ENCODE peak calls at places on chromosomes 2 and 18, in four cellular contexts. X is lower lobe of right lung; K is effector memory CD4-positive, alpha-beta T cell; Q is colonic mucosa. M is an unnamed sample. For H3K27me3, the result is how much of the 10 kb centered on the place peaks cover.

GRCh38 chr18:70329076-70329475 is 40.2 kb downstream of the SOCS6 start:
- DNase-seq in K (no peak), Q (no peak), X (no peak), M (no peak)

GRCh38 chr2:104638795-104639194 is 215.1 kb upstream of the POU3F3 start:
- DNase-seq in K (no peak), X (no peak), Q (no peak), M (no peak)

GRCh38 chr2:3526871-3527270 is 7.5 kb upstream of the ADI1 start:
- DNase-seq in K (no peak), X (no peak), Q (no peak), M (no peak)

GRCh38 chr2:80378-80777 is 34.1 kb upstream of the FAM110C start:
- DNase-seq in Q (no peak), K (no peak), X (no peak), M (no peak)

GRCh38 chr2:154403242-154403790 is 295.2 kb upstream of the KCNJ3 start:
- DNase-seq in X (no peak), K (no peak), Q (no peak), M (no peak)

GRCh38 chr2:71610671-71611070 is 157.3 kb downstream of the DYSF start:
- DNase-seq in Q (peak), K (no peak), X (peak), M (no peak)

GRCh38 chr2:145007673-145008263 is 487.8 kb upstream of the ZEB2 start:
- DNase-seq in K (no peak), X (no peak), Q (no peak), M (no peak)

GRCh38 chr2:110804915-110805314 is 72.5 kb downstream of the ACOXL start:
- DNase-seq in X (no peak), Q (no peak), K (peak), M (no peak)

GRCh38 chr2:215751200-215751910 is 262.0 kb downstream of the MREG start:
- DNase-seq in X (no peak), Q (no peak), K (no peak), M (no peak)

GRCh38 chr18:74895686-74896085 is 298.0 kb downstream of the ZNF407 start:
- DNase-seq in K (no peak), Q (no peak), X (no peak), M (no peak)

GRCh38 chr2:69434753-69435152 is 2.5 kb downstream of the NFU1 start:
- DNase-seq in X (no peak), K (no peak), Q (no peak), M (no peak)

GRCh38 chr2:108297436-108298141 is 8.9 kb downstream of the SULT1C2 start:
- DNase-seq in K (no peak), X (no peak), Q (no peak), M (no peak)

GRCh38 chr2:98560256-98560771 is 48.0 kb downstream of the COA5 start:
- DNase-seq in X (no peak), Q (no peak), K (no peak), M (peak)

GRCh38 chr2:240597419-240598181 is 11.1 kb downstream of the CAPN10 start:
- DNase-seq in Q (no peak), X (peak), K (no peak), M (peak)

GRCh38 chr18:63253018-63253417 is 66.6 kb downstream of the BCL2 start:
- DNase-seq in X (no peak), K (no peak), Q (no peak), M (no peak)

GRCh38 chr2:150478206-150478974 is 9.1 kb downstream of the RND3 start:
- DNase-seq in K (no peak), X (no peak), Q (no peak), M (no peak)

GRCh38 chr18:29191263-29191662 is 1014.3 kb upstream of the CDH2 start:
- DNase-seq in Q (no peak), X (no peak), K (no peak), M (no peak)

GRCh38 chr2:38581193-38582147 is 21.3 kb downstream of the HNRNPLL start:
- DNase-seq in X (peak), K (no peak), Q (peak), M (no peak)

GRCh38 chr2:46010925-46011490 is 286.2 kb upstream of the EPAS1 start:
- DNase-seq in X (no peak), K (no peak), Q (no peak), M (no peak)

GRCh38 chr2:234951386-234952269 is at the start of gene SH3BP4:
- DNase-seq in X (peak), Q (peak), K (no peak), M (peak)

GRCh38 chr2:223508372-223508771 is 93.8 kb downstream of the SCG2 start:
- DNase-seq in X (no peak), K (no peak), Q (no peak), M (no peak)

GRCh38 chr2:159637988-159638501 is 21.7 kb upstream of the BAZ2B start:
- DNase-seq in X (no peak), Q (no peak), K (no peak), M (no peak)

GRCh38 chr2:170235860-170236638 is 58.1 kb downstream of the MYO3B start:
- DNase-seq in Q (no peak), X (no peak), K (no peak), M (no peak)

GRCh38 chr2:128187032-128187654 is 96.1 kb downstream of the UGGT1 start:
- DNase-seq in X (no peak), K (no peak), Q (no peak), M (peak)

GRCh38 chr18:1463981-1464380 is 559.3 kb downstream of the ADCYAP1 start:
- DNase-seq in X (no peak), Q (no peak), K (no peak), M (no peak)

GRCh38 chr2:201654611-201655384 is 11.5 kb upstream of the TMEM237 start:
- DNase-seq in K (no peak), Q (no peak), X (no peak), M (no peak)

GRCh38 chr2:143607446-143608110 is 478.4 kb downstream of the ARHGAP15 start:
- DNase-seq in X (no peak), Q (no peak), K (no peak), M (no peak)

GRCh38 chr2:55954306-55955035 is 30.9 kb upstream of the EFEMP1 start:
- DNase-seq in X (no peak), Q (no peak), K (no peak), M (no peak)

GRCh38 chr2:157684940-157685466 is 56.3 kb upstream of the ACVR1C start:
- DNase-seq in K (no peak), Q (no peak), X (no peak), M (no peak)

GRCh38 chr18:60448487-60449267 is 76.1 kb upstream of the MC4R start:
- DNase-seq in K (no peak), Q (no peak), X (no peak), M (no peak)

GRCh38 chr2:212547716-212548458 is 9.3 kb upstream of the ERBB4 start:
- DNase-seq in X (no peak), Q (no peak), K (no peak), M (no peak)

GRCh38 chr2:109701362-109701761 is 87.2 kb downstream of the SOWAHC start:
- DNase-seq in X (no peak), Q (no peak), K (no peak), M (no peak)

GRCh38 chr2:205695460-205695979 is 13.2 kb downstream of the NRP2 start:
- DNase-seq in K (no peak), Q (no peak), X (no peak), M (no peak)

GRCh38 chr2:216897561-216898203 is 37.8 kb upstream of the TNP1 start:
- DNase-seq in Q (no peak), X (no peak), K (no peak), M (no peak)

GRCh38 chr2:127608061-127609011 is 37.6 kb upstream of the GPR17 start:
- DNase-seq in X (peak), K (no peak), Q (no peak), M (no peak)

GRCh38 chr2:102082591-102083586 is 59.7 kb upstream of the IL1R1 start:
- DNase-seq in K (no peak), Q (no peak), X (no peak), M (peak)

GRCh38 chr2:36618381-36618780 is 20.4 kb upstream of the FEZ2 start:
- DNase-seq in K (no peak), X (no peak), Q (peak), M (no peak)

GRCh38 chr2:66281980-66282379 is 152.9 kb upstream of the MEIS1 start:
- DNase-seq in K (no peak), Q (no peak), X (no peak), M (no peak)

GRCh38 chr2:66270247-66270646 is 164.7 kb upstream of the MEIS1 start:
- DNase-seq in Q (no peak), X (no peak), K (no peak), M (no peak)

GRCh38 chr2:66279024-66279423 is 155.9 kb upstream of the MEIS1 start:
- DNase-seq in K (no peak), X (no peak), Q (no peak), M (no peak)

GRCh38 chr2:66271777-66272176 is 163.1 kb upstream of the MEIS1 start:
- DNase-seq in X (no peak), K (no peak), Q (no peak), M (no peak)

DNA sequence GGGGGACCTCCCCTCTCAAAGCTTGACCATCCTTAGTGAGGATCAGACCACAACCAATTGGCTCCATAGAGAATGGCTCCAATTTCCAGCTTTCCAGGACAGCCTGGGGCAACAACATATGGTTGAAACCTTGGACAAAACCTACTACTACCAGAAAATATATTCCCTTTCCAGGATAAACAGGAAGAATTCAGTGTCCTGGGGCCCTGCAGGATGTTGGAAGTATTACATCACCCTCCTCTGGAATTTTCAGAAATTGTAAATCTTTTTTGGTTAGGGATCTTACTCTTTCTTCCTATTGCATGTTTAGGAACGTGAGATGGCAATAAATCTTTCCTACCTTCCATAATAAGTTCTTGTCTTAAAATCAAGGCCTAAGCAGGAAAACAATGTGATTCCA is 158.9 kb upstream of the MEIS1 start:
- DNase-seq in K (no peak), X (no peak), Q (no peak), M (no peak)
- H3K27me3 ChIP-seq in K (under half), X (under half), Q (under half), M (under half)

GRCh38 chr2:147149589-147150245 is 695.1 kb upstream of the ACVR2A start:
- DNase-seq in K (no peak), X (no peak), Q (no peak), M (no peak)
- H3K27ac ChIP-seq in K (no peak), X (no peak), Q (no peak), M (no peak)

DNA sequence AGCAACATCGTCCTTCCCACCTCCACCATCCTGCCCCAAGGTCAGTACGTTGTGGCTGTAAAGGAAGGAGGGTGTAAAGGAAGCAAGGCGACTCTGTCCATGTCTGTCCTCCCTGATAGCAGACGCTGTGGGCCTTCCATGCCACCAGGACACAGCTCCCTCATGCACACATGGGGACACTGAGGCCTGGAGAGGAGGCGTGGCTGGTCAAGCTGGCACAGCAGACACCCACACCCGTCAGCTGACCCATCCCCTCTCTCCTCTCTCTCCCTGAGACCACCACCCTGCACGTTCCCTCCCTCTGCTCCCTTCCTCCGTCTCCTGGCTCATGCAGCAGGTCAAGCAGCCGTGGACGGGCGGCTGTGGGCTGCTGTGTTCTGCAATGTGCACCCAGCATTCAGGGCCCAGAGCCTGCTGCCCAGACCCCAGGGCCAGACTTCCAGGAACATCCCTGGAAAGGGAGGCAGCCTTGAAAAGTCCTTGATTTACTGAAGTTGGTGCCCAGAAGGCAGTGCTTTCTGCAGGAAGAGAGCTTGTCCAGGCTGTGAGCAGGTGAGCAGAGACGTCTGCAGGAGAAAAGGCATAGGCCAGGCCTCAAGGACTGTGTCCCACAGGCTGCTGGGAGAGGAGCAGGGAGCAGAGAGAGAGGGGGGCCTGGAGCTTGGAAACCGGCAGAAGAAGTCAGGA is 133.6 kb downstream of the DDX1 start:
- DNase-seq in Q (no peak), X (no peak), K (no peak), M (no peak)
- H3K27me3 ChIP-seq in Q (under half), X (under half), K (under half), M (under half)

GRCh38 chr2:96535331-96535730 is 1.2 kb upstream of the ARID5A start:
- DNase-seq in X (no peak), Q (no peak), K (no peak), M (no peak)
- H3K27ac ChIP-seq in X (no peak), Q (no peak), K (no peak), M (peak)

DNA sequence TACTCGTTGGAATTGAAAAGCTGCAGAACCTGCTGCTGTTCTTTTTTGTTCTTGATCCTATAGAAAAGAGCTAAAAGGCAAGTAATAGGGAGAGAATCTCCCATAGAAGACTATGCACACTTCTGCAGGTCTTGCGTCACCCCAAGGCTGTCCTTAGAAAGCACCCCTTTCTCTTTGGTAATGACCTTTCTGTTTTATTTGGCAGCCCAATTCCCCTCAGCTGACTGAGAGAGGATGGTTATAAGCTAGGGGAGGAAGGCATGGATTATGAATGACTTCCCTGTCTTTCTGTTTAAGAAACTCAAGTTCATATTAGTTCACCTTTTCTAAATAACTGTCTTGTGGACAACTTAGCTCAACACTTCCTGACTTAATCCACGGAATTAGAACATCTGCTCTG is 122.9 kb downstream of the TXNL1 start:
- DNase-seq in X (no peak), K (no peak), Q (no peak), M (no peak)
- H3K27me3 ChIP-seq in X (under half), K (under half), Q (under half), M (under half)

DNA sequence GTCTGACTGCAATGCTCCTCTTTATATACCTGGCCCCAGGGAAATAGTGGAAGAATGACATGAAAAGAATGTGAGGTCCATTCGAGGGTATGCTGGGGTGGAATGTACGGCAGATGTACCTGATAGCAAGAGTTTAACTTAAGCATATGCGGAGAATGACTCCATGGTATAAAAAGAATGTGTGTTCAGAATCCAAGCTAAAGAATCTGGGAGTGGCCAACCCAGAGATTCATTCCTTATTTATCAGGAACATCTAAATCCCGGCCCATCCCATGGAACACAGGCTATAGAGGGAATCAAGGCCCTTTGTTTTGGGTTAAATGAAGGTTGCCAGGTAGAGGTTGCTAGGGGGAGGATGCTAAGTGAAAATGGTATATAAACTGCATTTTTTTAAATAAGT is 150.0 kb downstream of the ZNF385B start:
- DNase-seq in Q (no peak), K (no peak), X (no peak), M (no peak)
- H3K27ac ChIP-seq in Q (no peak), K (no peak), X (no peak), M (no peak)

DNA sequence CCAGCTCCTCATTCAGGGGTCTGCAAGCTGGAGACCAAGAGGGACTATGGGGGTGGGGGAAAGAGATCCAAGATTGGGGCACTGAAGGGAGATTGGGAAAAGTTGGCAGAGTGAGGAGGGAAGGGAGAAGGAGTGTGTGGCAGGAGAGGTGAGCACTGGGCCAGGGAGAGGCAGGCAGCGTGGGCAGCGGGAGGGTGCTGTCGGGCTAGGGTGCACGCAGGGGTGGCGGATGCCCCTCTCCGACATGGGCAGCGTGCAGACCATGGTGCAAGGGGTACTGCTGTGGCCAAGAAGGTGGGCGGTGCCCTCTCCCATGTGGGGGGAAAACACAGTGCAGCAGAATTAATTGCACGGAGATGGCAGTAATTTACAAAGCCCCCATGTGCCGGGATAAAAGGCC is 74.1 kb downstream of the CELF4 start:
- DNase-seq in X (no peak), Q (no peak), K (no peak), M (no peak)
- H3K27me3 ChIP-seq in X (under half), Q (under half), K (under half), M (under half)

DNA sequence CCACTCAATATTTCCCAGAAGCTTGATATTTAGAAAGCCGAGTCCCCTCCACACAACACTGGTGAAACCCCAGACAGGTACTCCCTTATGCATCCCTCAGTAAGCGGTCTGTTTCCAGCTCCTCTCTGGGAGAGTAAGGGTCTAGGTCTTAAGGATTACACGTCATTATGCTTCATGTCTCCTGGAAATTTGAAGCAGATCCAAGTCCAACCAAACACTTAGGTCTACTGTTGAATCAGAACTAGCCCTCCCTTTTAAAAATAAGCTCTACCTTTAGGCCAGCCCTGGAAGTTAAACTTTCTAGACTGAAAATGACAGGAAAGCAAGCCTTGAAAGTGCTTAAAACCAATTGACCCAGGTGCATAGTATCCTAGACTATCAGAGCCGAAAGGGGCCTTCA is 1.5 kb upstream of the OST4 start:
- DNase-seq in X (no peak), Q (no peak), K (no peak), M (no peak)
- H3K27ac ChIP-seq in X (peak), Q (peak), K (no peak), M (peak)

GRCh38 chr2:118810766-118811165 is 36.7 kb downstream of the EN1 start:
- DNase-seq in K (no peak), X (no peak), Q (no peak), M (no peak)
- H3K27me3 ChIP-seq in K (under half), X (half or more), Q (under half), M (under half)

GRCh38 chr2:177413703-177414102 is 21.1 kb downstream of the AGPS start:
- DNase-seq in X (no peak), K (no peak), Q (no peak), M (no peak)
- H3K27ac ChIP-seq in X (no peak), K (no peak), Q (no peak), M (no peak)